ENCODE peak calls at places on chromosomes 4 and X, in six cellular contexts. U is cardiac muscle cell, M is COR-L47, F is MCF 10A, H is epithelial cell of esophagus, N is left ventricle myocardium superior. L is an unnamed sample.
A peak's percentile ranks its signal among the peaks of the same experiment; 100 is the strongest.

GRCh38 chr4:135418353-135418752 is 1216.8 kb upstream of the PABPC4L start:
- DNase-seq in N (no peak), U (peak; percentile 20), H (peak; percentile 47), F (peak; percentile 40), M (no peak), L (peak; percentile 5)

GRCh38 chrX:74925210-74926088 is at the start of gene NEXMIF:
- DNase-seq in M (peak; percentile 41), H (peak; percentile 30), F (no peak), U (peak; percentile 23), N (no peak), L (peak; percentile 0)

GRCh38 chr4:89110541-89110985 is 770 bp upstream of the TIGD2 start:
- DNase-seq in F (no peak), H (peak; percentile 19), N (no peak), M (peak; percentile 29), U (no peak), L (no peak)

GRCh38 chr4:153345011-153345981 is 808 bp downstream of the MND1 start:
- DNase-seq in M (peak; percentile 48), H (peak; percentile 57), N (peak; percentile 27), U (peak; percentile 69), F (peak; percentile 78), L (peak; percentile 82)

GRCh38 chr4:4848540-4848939 is 10.9 kb upstream of the MSX1 start:
- DNase-seq in F (no peak), M (no peak), U (no peak), H (no peak), N (no peak), L (no peak)

GRCh38 chrX:103248553-103248952 is 6.4 kb downstream of the TCEAL8 start:
- DNase-seq in F (peak; percentile 24), H (peak; percentile 37), M (peak; percentile 0), N (no peak), U (peak; percentile 38), L (peak; percentile 51)

GRCh38 chr4:113141901-113142346 is 92.5 kb downstream of the ANK2 start:
- DNase-seq in H (no peak), N (no peak), M (peak; percentile 48), F (no peak), U (peak; percentile 66), L (no peak)

GRCh38 chr4:47862297-47862696 is 24.4 kb upstream of the CORIN start:
- DNase-seq in N (no peak), H (no peak), F (no peak), M (no peak), U (peak; percentile 19), L (no peak)

GRCh38 chr4:72302981-72303704 is 265.9 kb downstream of the ADAMTS3 start:
- DNase-seq in M (peak; percentile 26), U (peak; percentile 58), H (peak; percentile 52), F (peak; percentile 66), N (peak; percentile 20), L (peak; percentile 42)

GRCh38 chr4:90318208-90318607 is 191.0 kb downstream of the CCSER1 start:
- DNase-seq in M (no peak), H (peak; percentile 70), F (peak; percentile 65), N (no peak), U (peak; percentile 79), L (no peak)

GRCh38 chr4:47415719-47416118 is 47.8 kb downstream of the COMMD8 start:
- DNase-seq in F (no peak), N (no peak), H (no peak), U (no peak), M (no peak), L (no peak)

L was measured in erythroblast.